ENCODE peak calls at places on chromosomes 7 and 10, in four cellular contexts. Z is HCT116, T is HepG2, P is SK-N-SH. Y is an unnamed sample.

GRCh38 chr10:79488303-79488702 is 24.0 kb upstream of the EIF5AL1 start:
- DNase-seq in Z (peak), T (no peak), P (no peak), Y (no peak)

GRCh38 chr10:93071674-93072224 is 1.9 kb upstream of the CYP26A1 start:
- DNase-seq in Z (no peak), T (peak), P (peak), Y (no peak)

GRCh38 chr7:55069271-55069792 is 50.5 kb downstream of the EGFR start:
- DNase-seq in Z (no peak), T (peak), P (no peak), Y (no peak)

GRCh38 chr7:101546308-101546936 is 82.7 kb downstream of the MYL10 start:
- DNase-seq in Z (no peak), T (no peak), P (peak), Y (peak)

GRCh38 chr10:97138174-97138573 is 47.6 kb downstream of the SLIT1 start:
- DNase-seq in Z (peak), T (peak), P (no peak), Y (peak)

GRCh38 chr7:4739528-4739992 is 35.9 kb upstream of the AP5Z1 start:
- DNase-seq in Z (no peak), T (peak), P (peak), Y (no peak)

GRCh38 chr7:138979226-138979979 is 1.8 kb downstream of the KIAA1549 start:
- DNase-seq in Z (peak), T (peak), P (peak), Y (no peak)

GRCh38 chr7:340979-341694 is 51.2 kb downstream of the FOXL3 start:
- DNase-seq in Z (no peak), T (no peak), P (no peak), Y (no peak)

GRCh38 chr10:77287647-77288120 is 349.9 kb downstream of the KCNMA1 start:
- DNase-seq in Z (no peak), T (no peak), P (no peak), Y (no peak)

GRCh38 chr10:127797339-127797738 is 60.4 kb downstream of the FOXI2 start:
- DNase-seq in Z (no peak), T (peak), P (peak), Y (no peak)

GRCh38 chr7:79540592-79540991 is 87.1 kb upstream of the MAGI2 start:
- DNase-seq in Z (no peak), T (no peak), P (no peak), Y (no peak)

GRCh38 chr10:125772112-125772863 is 3.3 kb downstream of the MMP21 start:
- DNase-seq in Z (no peak), T (no peak), P (no peak), Y (no peak)

GRCh38 chr10:63699785-63700184 is 178.6 kb downstream of the REEP3 start:
- DNase-seq in Z (no peak), T (no peak), P (no peak), Y (no peak)

GRCh38 chr10:7410800-7411670 is at the start of gene SFMBT2:
- DNase-seq in Z (no peak), T (no peak), P (peak), Y (peak)

GRCh38 chr10:103474077-103474476 is 5.0 kb downstream of the CALHM3 start:
- DNase-seq in Z (no peak), T (no peak), P (no peak), Y (no peak)

GRCh38 chr7:140342732-140343514 is 55.4 kb downstream of the SLC37A3 start:
- DNase-seq in Z (peak), T (peak), P (peak), Y (peak)

GRCh38 chr7:151537818-151538561 is 18.3 kb upstream of the RHEB start:
- DNase-seq in Z (no peak), T (no peak), P (no peak), Y (no peak)
- TF ChIP-seq POLR2AphosphoS5 in Z (no peak), T (no peak), P (no peak), Y (no peak)

GRCh38 chr7:116954443-116954838 is 1.1 kb downstream of the ST7 start:
- DNase-seq in Z (no peak), T (no peak), P (no peak), Y (no peak)
- H3K27ac ChIP-seq in Z (peak), T (peak), P (peak), Y (peak)

GRCh38 chr7:47758546-47758945 is 176.6 kb upstream of the TNS3 start:
- DNase-seq in Z (no peak), T (no peak), P (no peak), Y (no peak)

GRCh38 chr7:47762207-47762606 is 180.3 kb upstream of the TNS3 start:
- DNase-seq in Z (no peak), T (no peak), P (no peak), Y (no peak)

GRCh38 chr7:47755248-47755647 is 173.3 kb upstream of the TNS3 start:
- DNase-seq in Z (no peak), T (no peak), P (no peak), Y (no peak)

GRCh38 chr7:47759056-47759706 is 177.3 kb upstream of the TNS3 start:
- DNase-seq in Z (peak), T (no peak), P (no peak), Y (no peak)

DNA sequence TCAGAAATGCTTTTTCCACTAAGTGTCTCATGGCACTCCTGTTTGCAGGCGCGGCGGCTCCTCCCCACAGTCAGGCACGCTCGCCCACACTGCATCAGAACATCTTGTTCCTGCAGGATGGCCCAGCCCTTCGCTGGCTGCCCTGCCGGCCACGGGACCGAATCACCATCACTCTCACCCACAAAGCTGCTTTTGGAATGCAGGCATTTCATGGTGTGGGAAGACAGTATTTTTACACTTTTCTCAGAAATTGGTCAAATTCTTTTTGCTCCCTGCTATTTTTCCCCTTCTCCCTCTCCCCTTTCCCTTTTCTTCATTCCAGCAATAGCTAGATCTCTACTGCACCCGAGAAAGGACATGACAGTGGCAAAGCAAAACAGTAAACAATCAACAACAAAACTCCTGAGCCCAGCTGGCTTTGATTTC is 176.0 kb upstream of the TNS3 start:
- DNase-seq in Z (no peak), T (no peak), P (no peak), Y (no peak)
- TF ChIP-seq POLR2AphosphoS5 in Z (no peak), T (no peak), P (peak), Y (peak)

GRCh38 chr10:36283827-36284226 is 641.7 kb upstream of the FZD8 start:
- DNase-seq in Z (no peak), T (no peak), P (no peak), Y (no peak)

GRCh38 chr10:36281871-36282331 is 639.8 kb upstream of the FZD8 start:
- DNase-seq in Z (no peak), T (no peak), P (peak), Y (no peak)

GRCh38 chr10:36280396-36280795 is 638.3 kb upstream of the FZD8 start:
- DNase-seq in Z (no peak), T (no peak), P (no peak), Y (no peak)

GRCh38 chr10:36277459-36277858 is 635.4 kb upstream of the FZD8 start:
- DNase-seq in Z (no peak), T (no peak), P (no peak), Y (no peak)

GRCh38 chr10:36280886-36281499 is 638.9 kb upstream of the FZD8 start:
- DNase-seq in Z (no peak), T (no peak), P (no peak), Y (no peak)
- H3K27ac ChIP-seq in Z (no peak), T (no peak), P (no peak), Y (no peak)

DNA sequence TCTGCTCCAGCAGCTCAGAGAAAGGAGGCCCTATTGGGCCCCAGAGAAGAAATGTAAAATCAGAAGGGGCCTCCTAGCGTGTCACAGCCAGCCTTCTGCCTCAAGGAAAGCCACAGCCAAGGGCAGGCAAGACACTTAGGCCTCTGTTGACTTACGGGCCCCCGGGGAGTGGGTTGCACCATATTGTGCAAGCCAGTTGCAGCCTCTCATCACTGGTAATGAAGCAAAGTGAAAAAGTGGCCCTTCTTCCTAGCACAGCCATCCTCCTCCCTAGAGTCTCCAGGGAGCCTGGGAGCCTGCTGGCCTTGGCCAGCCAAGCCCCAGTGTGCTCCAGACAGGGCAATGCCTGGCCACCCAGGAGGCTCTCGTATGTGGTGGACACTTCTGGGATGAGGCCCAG is 56.2 kb upstream of the GDF10 start:
- DNase-seq in Z (no peak), T (no peak), P (no peak), Y (peak)
- TF ChIP-seq POLR2AphosphoS5 in Z (no peak), T (no peak), P (no peak), Y (no peak)

DNA sequence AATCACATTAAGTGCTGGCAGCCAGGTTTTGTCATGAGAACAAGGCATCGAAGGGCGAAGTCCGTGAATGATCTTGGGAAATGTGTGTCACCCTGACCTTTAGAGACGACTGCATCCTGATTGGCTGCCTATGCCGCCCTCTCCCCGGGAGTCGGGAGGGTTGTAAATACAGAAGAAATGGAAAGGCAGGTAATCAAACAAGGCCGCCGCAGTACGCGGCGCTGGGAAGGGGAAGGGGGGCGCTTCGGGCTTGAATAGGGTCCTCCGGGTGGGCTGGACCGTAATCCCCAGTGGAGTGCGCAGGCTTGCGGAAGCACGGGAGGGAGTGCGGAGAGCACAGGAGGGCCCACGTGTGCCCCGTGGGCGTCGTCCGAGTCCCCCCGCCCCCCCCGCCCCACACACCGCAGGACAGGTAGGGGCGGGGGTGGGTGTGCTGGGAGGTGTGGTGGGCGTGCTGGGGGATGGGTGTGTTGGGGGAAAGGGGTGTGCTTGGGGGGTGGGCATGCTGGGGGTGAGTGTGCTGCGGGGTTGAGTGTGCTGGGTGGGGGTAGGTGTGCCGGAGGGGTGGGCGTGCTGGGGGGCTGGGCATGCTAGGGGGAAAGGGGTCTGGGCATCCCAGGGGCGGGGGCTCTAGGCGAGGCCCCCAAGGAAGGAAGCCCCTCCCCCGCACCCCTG is 169.4 kb downstream of the ARHGAP12 start:
- DNase-seq in Z (peak), T (peak), P (peak), Y (peak)
- H3K27ac ChIP-seq in Z (peak), T (peak), P (peak), Y (peak)

GRCh38 chr7:51376420-51377092 is 59.9 kb upstream of the COBL start:
- DNase-seq in Z (peak), T (no peak), P (no peak), Y (no peak)
- TF ChIP-seq POLR2AphosphoS5 in Z (no peak), T (no peak), P (no peak), Y (no peak)

GRCh38 chr7:17680943-17681351 is 259.3 kb downstream of the SNX13 start:
- DNase-seq in Z (peak), T (peak), P (no peak), Y (no peak)
- H3K27ac ChIP-seq in Z (no peak), T (no peak), P (peak), Y (peak)

DNA sequence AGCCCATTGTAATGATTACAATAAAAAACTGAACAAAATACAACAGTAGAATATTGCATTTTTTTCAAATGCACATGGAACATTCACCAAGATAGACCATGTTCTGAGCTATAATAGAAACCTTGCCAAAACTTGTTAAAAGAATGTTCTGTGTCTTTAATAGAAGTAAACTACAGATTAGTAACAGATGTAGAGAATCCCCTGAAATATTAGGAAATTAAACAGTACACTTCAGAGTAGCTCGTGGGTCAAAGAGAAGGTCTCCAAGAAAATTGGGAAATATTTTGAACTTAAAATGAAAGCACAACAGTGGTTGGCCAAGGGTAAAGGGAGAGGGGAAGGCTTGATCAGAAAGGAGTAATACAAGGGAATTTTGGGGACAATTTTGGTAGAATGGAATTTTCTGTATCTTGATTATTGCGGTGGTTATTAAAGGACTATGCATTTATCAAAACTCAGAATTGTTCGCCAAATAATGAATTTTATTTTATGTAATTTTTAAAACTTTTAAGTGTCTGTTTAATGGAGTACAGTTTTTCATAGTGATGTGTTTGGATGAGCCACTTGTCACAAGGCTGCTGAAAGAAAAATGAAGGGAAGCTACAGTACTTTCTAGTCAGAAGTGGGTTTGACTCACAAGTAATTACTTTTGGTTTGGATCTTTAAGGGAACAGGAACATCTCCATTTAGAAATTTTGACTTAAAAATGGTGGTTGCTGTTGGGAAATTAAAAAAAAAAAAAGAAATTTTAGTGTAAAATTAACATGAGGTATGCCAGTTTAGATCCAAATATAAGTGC is 10.2 kb downstream of the PLEKHA8 start:
- DNase-seq in Z (no peak), T (no peak), P (no peak), Y (no peak)
- TF ChIP-seq POLR2AphosphoS5 in Z (no peak), T (no peak), P (no peak), Y (no peak)

Y was measured in spleen.